ENCODE peak calls at places on chromosomes 2 and 18, in ten cellular contexts. X is IMR-90, E is dorsolateral prefrontal cortex, B is psoas muscle, U is cardiac muscle cell, C is upper lobe of left lung, G is heart left ventricle, V is SJSA1, F is Karpas-422, M is spleen. K is an unnamed sample.

GRCh38 chr2:240964854-240965295 is 33.5 kb upstream of the SNED1 start:
- DNase-seq in X (no peak), E (no peak), B (peak; percentile 46), U (no peak), C (no peak), G (no peak), V (peak; percentile 40), F (no peak), M (no peak), K (no peak)

GRCh38 chr2:7405861-7406715 is 488.9 kb downstream of the RNF144A start:
- DNase-seq in X (no peak), E (peak; percentile 56), B (no peak), U (no peak), C (no peak), G (peak; percentile 15), V (no peak), F (no peak), M (no peak), K (no peak)

GRCh38 chr2:168767258-168767657 is 35.2 kb upstream of the NOSTRIN start:
- DNase-seq in X (peak; percentile 26), E (no peak), B (no peak), U (no peak), C (no peak), G (no peak), V (no peak), F (no peak), M (no peak), K (no peak)

GRCh38 chr2:152486048-152486736 is 151.2 kb downstream of the FMNL2 start:
- DNase-seq in X (no peak), E (no peak), B (no peak), U (no peak), C (no peak), G (no peak), V (no peak), F (no peak), M (no peak), K (no peak)

GRCh38 chr2:5740073-5740472 is 47.9 kb downstream of the SOX11 start:
- DNase-seq in X (no peak), E (no peak), B (no peak), U (no peak), C (no peak), G (no peak), V (no peak), F (no peak), M (no peak), K (peak; percentile 28)

GRCh38 chr2:28469947-28470585 is 25.8 kb upstream of the PLB1 start:
- DNase-seq in X (no peak), E (no peak), B (no peak), U (no peak), C (no peak), G (no peak), V (no peak), F (no peak), M (peak; percentile 70), K (no peak)

GRCh38 chr2:125167820-125168219 is 1142.7 kb downstream of the CNTNAP5 start:
- DNase-seq in X (peak; percentile 69), E (no peak), B (no peak), U (no peak), C (no peak), G (no peak), V (no peak), F (no peak), M (no peak), K (no peak)

GRCh38 chr2:168525020-168525419 is 68.9 kb downstream of the CERS6 start:
- DNase-seq in X (no peak), E (no peak), B (no peak), U (no peak), C (no peak), G (no peak), V (no peak), F (no peak), M (no peak), K (peak; percentile 77)

GRCh38 chr18:59516356-59517155 is 157.5 kb upstream of the LMAN1 start:
- DNase-seq in X (peak; percentile 92), E (no peak), B (no peak), U (peak; percentile 80), C (no peak), G (peak; percentile 61), V (peak; percentile 87), F (no peak), M (no peak), K (no peak)

GRCh38 chr2:181070834-181071200 is 90.4 kb downstream of the UBE2E3 start:
- DNase-seq in X (no peak), E (no peak), B (no peak), U (no peak), C (no peak), G (no peak), V (no peak), F (no peak), M (no peak), K (no peak)

GRCh38 chr18:47425365-47425764 is 173.9 kb upstream of the SKOR2 start:
- DNase-seq in X (no peak), E (no peak), B (no peak), U (no peak), C (no peak), G (no peak), V (no peak), F (no peak), M (no peak), K (no peak)

GRCh38 chr2:46801731-46802664 is 113.6 kb downstream of the MCFD2 start:
- DNase-seq in X (peak; percentile 60), E (no peak), B (no peak), U (no peak), C (peak; percentile 40), G (no peak), V (peak; percentile 56), F (no peak), M (no peak), K (peak; percentile 65)

GRCh38 chr2:227724394-227725039 is at the start of gene SCYGR6:
- DNase-seq in X (no peak), E (no peak), B (no peak), U (no peak), C (peak; percentile 76), G (no peak), V (no peak), F (no peak), M (no peak), K (no peak)
- H3K27me3 ChIP-seq in X (no peaks in the 10 kb centered on the region), E (no peaks in the 10 kb centered on the region), B (peaks cover 2% of the 10 kb centered on the region), U (no peaks in the 10 kb centered on the region), C (no peaks in the 10 kb centered on the region), G (peaks cover 19% of the 10 kb centered on the region), V (peaks cover 2% of the 10 kb centered on the region), F (no peaks in the 10 kb centered on the region), M (no peaks in the 10 kb centered on the region), K (no peaks in the 10 kb centered on the region)

GRCh38 chr2:26651458-26652155 is 10.4 kb upstream of the CIB4 start:
- DNase-seq in X (no peak), E (no peak), B (no peak), U (no peak), C (no peak), G (no peak), V (no peak), F (no peak), M (peak; percentile 34), K (no peak)

GRCh38 chr2:26649322-26649721 is 8.2 kb upstream of the CIB4 start:
- DNase-seq in X (no peak), E (no peak), B (no peak), U (no peak), C (no peak), G (no peak), V (peak; percentile 28), F (no peak), M (peak; percentile 20), K (no peak)

GRCh38 chr2:26652361-26653041 is 11.3 kb upstream of the CIB4 start:
- DNase-seq in X (peak; percentile 12), E (no peak), B (peak; percentile 69), U (peak; percentile 44), C (peak; percentile 25), G (no peak), V (no peak), F (no peak), M (peak; percentile 68), K (no peak)

GRCh38 chr2:26649992-26650712 is 9.0 kb upstream of the CIB4 start:
- DNase-seq in X (no peak), E (no peak), B (no peak), U (no peak), C (no peak), G (no peak), V (peak; percentile 22), F (no peak), M (peak; percentile 21), K (peak; percentile 15)

DNA sequence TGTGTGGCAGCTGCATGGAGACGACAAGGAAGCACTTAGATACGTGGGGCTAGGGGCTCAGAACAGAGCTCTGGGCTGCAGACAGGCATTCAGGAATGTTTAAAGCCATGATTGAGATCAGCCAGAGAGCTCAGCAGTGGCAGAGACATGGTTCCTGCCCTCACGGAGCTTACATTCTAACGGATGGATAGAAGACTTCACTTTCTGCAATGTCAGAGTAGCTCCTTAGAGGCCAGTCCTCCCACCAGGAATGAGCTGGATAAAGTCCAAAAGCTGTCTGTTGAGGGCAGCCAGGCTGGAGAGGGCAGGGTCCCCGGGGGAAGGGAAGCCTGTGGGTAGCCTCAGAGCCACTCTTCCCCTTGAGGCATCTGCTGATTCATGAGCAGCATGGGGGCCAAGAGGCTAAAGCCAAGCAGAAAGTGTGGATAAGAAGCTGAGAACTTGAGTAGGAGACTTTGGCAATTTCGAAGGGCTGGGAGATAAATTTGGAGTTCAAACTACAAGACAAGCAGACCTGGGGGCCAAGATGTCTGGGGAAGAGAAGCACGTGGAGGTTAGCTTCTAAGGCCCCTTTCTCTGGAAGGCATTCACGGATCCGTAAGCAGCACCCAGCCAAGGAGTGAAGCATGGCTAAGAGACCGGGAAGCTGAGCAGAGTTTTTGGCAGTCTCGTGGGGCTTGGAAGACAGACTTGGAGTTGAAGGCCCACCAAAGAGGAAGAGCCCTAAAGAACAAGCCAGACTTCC is 9.7 kb upstream of the CIB4 start:
- DNase-seq in X (no peak), E (no peak), B (no peak), U (no peak), C (no peak), G (no peak), V (peak; percentile 23), F (no peak), M (peak; percentile 21), K (no peak)
- H3K27me3 ChIP-seq in X (peaks cover 57% of the 10 kb centered on the region), E (no peaks in the 10 kb centered on the region), B (no peaks in the 10 kb centered on the region), U (no peaks in the 10 kb centered on the region), C (no peaks in the 10 kb centered on the region), G (peaks cover 16% of the 10 kb centered on the region), V (peaks cover 25% of the 10 kb centered on the region), F (no peaks in the 10 kb centered on the region), M (no peaks in the 10 kb centered on the region), K (no peaks in the 10 kb centered on the region)

DNA sequence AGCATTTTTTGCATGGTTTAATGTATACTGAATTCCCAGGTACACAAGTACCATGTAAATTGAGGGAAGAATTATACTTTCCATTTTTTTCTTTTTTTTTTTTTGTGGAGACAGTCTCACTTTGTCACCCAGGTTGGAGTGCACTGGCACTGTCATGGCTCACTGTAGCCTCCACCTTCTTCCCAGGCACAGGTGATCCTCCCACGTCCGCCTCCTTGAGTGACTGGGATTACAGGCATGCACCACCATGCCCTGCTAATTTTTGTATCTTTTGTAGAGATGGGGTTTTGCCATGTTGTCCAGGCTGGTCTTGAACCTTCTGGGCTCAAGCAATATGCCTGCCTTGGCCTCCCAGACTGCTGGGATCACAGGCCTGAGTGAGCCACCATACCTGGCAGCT is 3.8 kb downstream of the HSPE1 start:
- DNase-seq in X (no peak), E (no peak), B (no peak), U (no peak), C (no peak), G (no peak), V (no peak), F (no peak), M (no peak), K (no peak)
- H3K27me3 ChIP-seq in X (no peaks in the 10 kb centered on the region), E (no peaks in the 10 kb centered on the region), B (no peaks in the 10 kb centered on the region), U (no peaks in the 10 kb centered on the region), C (no peaks in the 10 kb centered on the region), G (no peaks in the 10 kb centered on the region), V (no peaks in the 10 kb centered on the region), F (no peaks in the 10 kb centered on the region), M (no peaks in the 10 kb centered on the region), K (no peaks in the 10 kb centered on the region)

GRCh38 chr18:22307528-22307927 is 110.2 kb downstream of the CTAGE1 start:
- DNase-seq in X (no peak), E (no peak), B (no peak), U (no peak), C (no peak), G (no peak), V (no peak), F (peak; percentile 57), M (no peak), K (no peak)
- H3K27me3 ChIP-seq in X (no peaks in the 10 kb centered on the region), E (peaks cover 14% of the 10 kb centered on the region), B (no peaks in the 10 kb centered on the region), U (no peaks in the 10 kb centered on the region), C (no peaks in the 10 kb centered on the region), G (no peaks in the 10 kb centered on the region), V (no peaks in the 10 kb centered on the region), F (no peaks in the 10 kb centered on the region), M (no peaks in the 10 kb centered on the region), K (no peaks in the 10 kb centered on the region)

K was measured in breast epithelium.